ENCODE peak calls at places on chromosome 15, in eight cellular contexts. V, M, J, F, N, R, Z and Y are unnamed samples. For H3K4me1, the result is how much of the 10 kb centered on the place peaks cover.

GRCh38 chr15:32669870-32670623 is 28.5 kb downstream of the SCG5 start:
- DNase-seq in M (no peak), R (no peak), N (peak), V (no peak), Z (no peak), J (no peak), F (no peak), Y (peak)

GRCh38 chr15:91864669-91865068 is 11.2 kb downstream of the SLCO3A1 start:
- DNase-seq in F (peak), J (peak), M (no peak), Z (no peak), R (no peak), N (no peak), V (no peak), Y (peak)

GRCh38 chr15:80709542-80709941 is 14.4 kb downstream of the ABHD17C start:
- DNase-seq in Z (no peak), V (no peak), J (peak), M (no peak), N (no peak), R (peak), F (no peak), Y (no peak)

GRCh38 chr15:101198820-101199219 is 53.0 kb downstream of the CHSY1 start:
- DNase-seq in N (peak), F (no peak), Z (no peak), J (no peak), R (no peak), M (no peak), V (no peak), Y (no peak)

GRCh38 chr15:88187195-88187594 is 69.3 kb downstream of the NTRK3 start:
- DNase-seq in V (peak), J (peak), R (no peak), Z (peak), N (no peak), F (no peak), M (no peak), Y (peak)

GRCh38 chr15:83571820-83572707 is 81.9 kb upstream of the ADAMTSL3 start:
- DNase-seq in Z (no peak), M (no peak), N (peak), V (peak), R (no peak), F (peak), J (no peak), Y (no peak)

GRCh38 chr15:76904461-76905012 is 603 bp downstream of the SCAPER start:
- DNase-seq in Z (peak), J (peak), M (peak), R (no peak), N (no peak), F (peak), V (peak), Y (no peak)

GRCh38 chr15:44101944-44102343 is 93.1 kb downstream of the FRMD5 start:
- DNase-seq in Z (no peak), J (no peak), R (peak), M (no peak), N (peak), F (no peak), V (no peak), Y (no peak)

GRCh38 chr15:82554351-82554750 is 14.1 kb upstream of the RPS17 start:
- DNase-seq in R (no peak), N (no peak), V (no peak), J (no peak), M (no peak), Z (no peak), F (no peak), Y (no peak)

GRCh38 chr15:68586274-68586961 is 7.6 kb downstream of the CORO2B start:
- DNase-seq in Z (no peak), F (no peak), N (peak), J (no peak), M (no peak), V (peak), R (peak), Y (no peak)

GRCh38 chr15:50128266-50128665 is 9.2 kb upstream of the ATP8B4 start:
- DNase-seq in N (no peak), R (no peak), Z (peak), F (no peak), V (no peak), J (peak), M (peak), Y (peak)

GRCh38 chr15:50340431-50340830 is 14.6 kb downstream of the GABPB1 start:
- DNase-seq in M (no peak), R (no peak), J (no peak), V (no peak), Z (no peak), N (no peak), F (no peak), Y (no peak)

GRCh38 chr15:50906954-50907865 is 1.3 kb upstream of the AP4E1 start:
- DNase-seq in N (no peak), R (no peak), J (no peak), M (no peak), V (no peak), F (peak), Z (no peak), Y (no peak)

GRCh38 chr15:40097968-40098476 is 10.7 kb downstream of the BMF start:
- DNase-seq in Z (peak), N (peak), R (no peak), F (peak), M (peak), V (no peak), J (peak), Y (peak)

GRCh38 chr15:71374607-71375352 is 259.5 kb downstream of the THSD4 start:
- DNase-seq in J (no peak), Z (no peak), F (no peak), N (peak), R (no peak), M (no peak), V (no peak), Y (no peak)

GRCh38 chr15:45457641-45458539 is 64.7 kb downstream of the SLC30A4 start:
- DNase-seq in N (peak), J (peak), Z (peak), R (peak), F (peak), V (peak), M (peak), Y (peak)

GRCh38 chr15:31352911-31353811 is 26.5 kb downstream of the KLF13 start:
- DNase-seq in F (peak), V (no peak), J (peak), M (peak), N (peak), R (no peak), Z (peak), Y (peak)

GRCh38 chr15:64552281-64552948 is 92.0 kb downstream of the ZNF609 start:
- DNase-seq in R (no peak), Z (no peak), N (no peak), V (no peak), M (no peak), F (no peak), J (peak), Y (no peak)

GRCh38 chr15:44066211-44066827 is 128.8 kb downstream of the FRMD5 start:
- DNase-seq in J (peak), F (peak), V (peak), M (peak), R (peak), Z (peak), N (peak), Y (no peak)

GRCh38 chr15:63050737-63051700 is 8.5 kb downstream of the TPM1 start:
- DNase-seq in F (no peak), R (no peak), M (no peak), Z (no peak), N (peak), J (no peak), V (no peak), Y (no peak)
- H3K4me3 ChIP-seq in F (no peak), R (no peak), M (no peak), Z (peak), N (peak), J (no peak), V (peak), Y (peak)

GRCh38 chr15:42549782-42550392 is 1.2 kb downstream of the HAUS2 start:
- DNase-seq in Z (no peak), V (no peak), J (no peak), M (no peak), N (no peak), R (no peak), F (peak), Y (no peak)
- H3K4me1 ChIP-seq in Z (under half), V (under half), J (under half), M (under half), N (under half), R (under half), F (under half), Y (under half)

GRCh38 chr15:99477745-99478525 is 87.8 kb upstream of the MEF2A start:
- DNase-seq in R (no peak), Z (no peak), F (no peak), V (no peak), N (no peak), J (no peak), M (no peak), Y (no peak)

GRCh38 chr15:99475754-99476412 is 89.9 kb upstream of the MEF2A start:
- DNase-seq in F (no peak), N (no peak), M (no peak), V (no peak), R (no peak), J (no peak), Z (no peak), Y (no peak)

GRCh38 chr15:99474981-99475753 is 90.6 kb upstream of the MEF2A start:
- DNase-seq in Z (peak), V (no peak), N (peak), M (peak), J (no peak), R (no peak), F (no peak), Y (peak)

GRCh38 chr15:99474041-99474906 is 91.5 kb upstream of the MEF2A start:
- DNase-seq in J (no peak), R (no peak), V (no peak), Z (peak), F (no peak), N (no peak), M (peak), Y (peak)

DNA sequence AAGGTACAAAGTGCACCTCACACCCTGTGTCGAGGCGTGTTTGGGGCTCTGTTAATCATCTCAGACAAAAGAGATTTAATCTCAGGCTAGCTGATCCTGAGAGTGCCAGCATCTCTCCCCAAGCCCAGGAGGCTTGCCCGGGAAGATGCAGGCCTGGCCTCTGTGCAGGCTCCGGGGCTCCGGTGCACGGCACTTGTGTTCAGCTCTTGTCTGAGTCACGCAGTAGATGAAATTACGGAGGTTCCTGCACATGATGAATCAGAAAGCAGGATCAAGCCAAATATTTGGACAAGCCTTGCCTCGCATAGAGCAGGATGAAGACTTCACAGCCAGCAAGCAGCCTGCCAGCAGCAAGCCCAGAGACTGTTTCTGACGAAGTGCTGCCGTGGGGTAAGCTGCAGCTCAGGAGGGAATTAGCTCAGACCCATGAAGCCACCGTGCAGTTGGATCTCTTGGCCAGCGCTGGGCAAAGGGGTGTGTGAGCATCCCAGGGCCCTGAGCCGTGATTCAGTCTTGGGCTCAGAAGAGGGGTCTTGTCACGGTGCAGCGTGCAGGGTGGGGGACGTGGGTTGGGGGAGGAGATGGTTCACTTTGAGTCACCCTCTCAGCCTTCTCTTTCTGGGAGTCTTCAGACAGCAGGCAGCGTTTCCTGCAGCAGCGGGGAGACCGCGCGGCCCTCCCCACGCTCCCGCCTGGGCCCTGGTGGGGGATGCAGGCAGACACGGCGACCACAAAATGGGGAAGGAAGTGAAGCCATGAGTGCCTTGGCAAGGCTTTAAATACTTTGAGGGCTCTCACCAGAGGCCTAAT is 89.2 kb upstream of the MEF2A start:
- DNase-seq in J (no peak), Z (peak), M (no peak), V (peak), N (peak), F (peak), R (peak), Y (peak)
- H3K4me3 ChIP-seq in J (no peak), Z (no peak), M (no peak), V (peak), N (peak), F (no peak), R (peak), Y (no peak)

DNA sequence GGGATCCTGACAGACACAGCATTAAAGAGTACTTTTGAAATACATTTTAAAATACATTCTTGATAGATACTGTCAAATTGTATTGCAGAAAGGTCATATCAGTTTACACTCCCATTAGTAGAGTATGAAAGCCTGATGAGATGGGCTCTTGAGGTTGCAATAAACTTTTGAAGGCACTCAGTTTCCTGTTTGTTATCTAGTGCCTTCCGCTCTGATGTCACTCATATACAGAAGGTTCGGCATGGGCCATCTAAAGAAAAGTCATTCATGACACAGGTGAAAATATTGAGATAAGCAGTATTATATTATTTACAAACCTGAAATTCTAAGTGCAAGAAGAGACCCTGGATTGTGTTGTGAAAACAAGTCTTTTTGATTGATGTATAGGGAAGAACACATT is 36.5 kb upstream of the DENND4A start:
- DNase-seq in V (no peak), J (no peak), N (no peak), F (no peak), M (no peak), R (no peak), Z (no peak), Y (no peak)
- H3K4me1 ChIP-seq in V (half or more), J (under half), N (under half), F (under half), M (under half), R (under half), Z (under half), Y (under half)

DNA sequence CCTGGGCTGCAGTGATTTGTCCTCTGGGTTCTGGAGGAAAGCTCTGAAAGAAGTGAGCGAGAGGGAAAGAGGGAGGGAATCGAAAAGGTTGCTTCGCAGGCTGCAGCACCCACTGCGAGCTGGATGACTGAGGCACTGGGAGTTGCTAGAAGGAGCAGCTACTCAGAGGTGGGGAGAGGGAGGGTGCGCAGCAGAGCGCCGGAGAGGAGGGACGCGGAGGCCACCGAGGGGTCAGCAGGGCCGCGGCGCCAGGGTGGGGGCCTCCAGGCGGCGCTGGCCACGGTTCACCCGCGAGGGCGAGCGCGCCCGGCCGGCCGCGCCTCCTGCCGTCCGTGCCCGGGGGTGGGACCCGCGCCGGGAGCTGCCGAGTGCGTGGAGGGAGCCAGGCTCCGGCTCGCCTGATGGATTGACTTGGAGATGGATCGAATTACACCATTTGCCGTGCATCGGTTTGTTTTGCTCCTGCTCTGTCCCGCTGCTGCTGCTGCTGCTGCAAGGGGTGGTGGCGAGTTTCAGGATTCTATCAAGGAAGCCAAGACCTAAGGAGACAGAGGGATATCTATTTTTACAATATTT is at the start of gene SEMA6D:
- DNase-seq in Z (peak), F (no peak), V (peak), N (peak), M (peak), J (peak), R (no peak), Y (peak)
- H3K4me3 ChIP-seq in Z (peak), F (no peak), V (peak), N (peak), M (peak), J (peak), R (peak), Y (peak)